ENCODE peak calls at places on chromosomes 2 and 18, in seven cellular contexts. One of them, this sample, is unnamed.

GRCh38 chr18:57837917-57838548 is 34.9 kb upstream of the ATP8B1 start:
- DNase-seq in NCI-H1694 treated with DMSO at 0.1 percent for 48 hours: no peak
- DNase-seq in hepatocyte: no peak
- DNase-seq in skeletal muscle cell: no peak
- DNase-seq in OCI-M1: peak
- DNase-seq in stimulated activated CD8-positive, alpha-beta memory T cell treated with anti-CD3 and anti-CD28 coated beads, Interleukin-15, amount 100 ng/mL, for 24 hours: no peak
- DNase-seq in IMR-90: peak
- DNase-seq in this sample: peak

GRCh38 chr2:165070089-165070488 is 114.8 kb upstream of the SLC38A11 start:
- DNase-seq in NCI-H1694 treated with DMSO at 0.1 percent for 48 hours: no peak
- DNase-seq in hepatocyte: no peak
- DNase-seq in skeletal muscle cell: no peak
- DNase-seq in OCI-M1: no peak
- DNase-seq in stimulated activated CD8-positive, alpha-beta memory T cell treated with anti-CD3 and anti-CD28 coated beads, Interleukin-15, amount 100 ng/mL, for 24 hours: no peak
- DNase-seq in IMR-90: no peak
- DNase-seq in this sample: no peak

GRCh38 chr2:67845557-67846114 is 217.2 kb downstream of the C1D start:
- DNase-seq in NCI-H1694 treated with DMSO at 0.1 percent for 48 hours: no peak
- DNase-seq in hepatocyte: peak
- DNase-seq in skeletal muscle cell: no peak
- DNase-seq in OCI-M1: no peak
- DNase-seq in stimulated activated CD8-positive, alpha-beta memory T cell treated with anti-CD3 and anti-CD28 coated beads, Interleukin-15, amount 100 ng/mL, for 24 hours: no peak
- DNase-seq in IMR-90: peak
- DNase-seq in this sample: no peak

GRCh38 chr18:68666316-68666715 is 48.6 kb downstream of the TMX3 start:
- DNase-seq in NCI-H1694 treated with DMSO at 0.1 percent for 48 hours: no peak
- DNase-seq in hepatocyte: no peak
- DNase-seq in skeletal muscle cell: no peak
- DNase-seq in OCI-M1: no peak
- DNase-seq in stimulated activated CD8-positive, alpha-beta memory T cell treated with anti-CD3 and anti-CD28 coated beads, Interleukin-15, amount 100 ng/mL, for 24 hours: no peak
- DNase-seq in IMR-90: no peak
- DNase-seq in this sample: no peak

GRCh38 chr2:15948704-15948957 is 8.3 kb downstream of the MYCN start:
- DNase-seq in NCI-H1694 treated with DMSO at 0.1 percent for 48 hours: no peak
- DNase-seq in hepatocyte: no peak
- DNase-seq in skeletal muscle cell: no peak
- DNase-seq in OCI-M1: no peak
- DNase-seq in stimulated activated CD8-positive, alpha-beta memory T cell treated with anti-CD3 and anti-CD28 coated beads, Interleukin-15, amount 100 ng/mL, for 24 hours: no peak
- DNase-seq in IMR-90: no peak
- DNase-seq in this sample: no peak

GRCh38 chr2:165239230-165239629 is at the start of gene SCN2A:
- DNase-seq in NCI-H1694 treated with DMSO at 0.1 percent for 48 hours: peak
- DNase-seq in hepatocyte: peak
- DNase-seq in skeletal muscle cell: peak
- DNase-seq in OCI-M1: peak
- DNase-seq in stimulated activated CD8-positive, alpha-beta memory T cell treated with anti-CD3 and anti-CD28 coated beads, Interleukin-15, amount 100 ng/mL, for 24 hours: no peak
- DNase-seq in IMR-90: peak
- DNase-seq in this sample: peak

GRCh38 chr18:48164096-48164475 is 233.6 kb upstream of the SMAD2 start:
- DNase-seq in NCI-H1694 treated with DMSO at 0.1 percent for 48 hours: no peak
- DNase-seq in hepatocyte: no peak
- DNase-seq in skeletal muscle cell: no peak
- DNase-seq in OCI-M1: no peak
- DNase-seq in stimulated activated CD8-positive, alpha-beta memory T cell treated with anti-CD3 and anti-CD28 coated beads, Interleukin-15, amount 100 ng/mL, for 24 hours: no peak
- DNase-seq in IMR-90: no peak
- DNase-seq in this sample: no peak

GRCh38 chr2:158904620-158905177 is 63.7 kb upstream of the TANC1 start:
- DNase-seq in NCI-H1694 treated with DMSO at 0.1 percent for 48 hours: no peak
- DNase-seq in hepatocyte: no peak
- DNase-seq in skeletal muscle cell: no peak
- DNase-seq in OCI-M1: no peak
- DNase-seq in stimulated activated CD8-positive, alpha-beta memory T cell treated with anti-CD3 and anti-CD28 coated beads, Interleukin-15, amount 100 ng/mL, for 24 hours: no peak
- DNase-seq in IMR-90: no peak
- DNase-seq in this sample: no peak

GRCh38 chr2:48508461-48509124 is 21.4 kb upstream of the STON1 start:
- DNase-seq in NCI-H1694 treated with DMSO at 0.1 percent for 48 hours: no peak
- DNase-seq in hepatocyte: peak
- DNase-seq in skeletal muscle cell: no peak
- DNase-seq in OCI-M1: peak
- DNase-seq in stimulated activated CD8-positive, alpha-beta memory T cell treated with anti-CD3 and anti-CD28 coated beads, Interleukin-15, amount 100 ng/mL, for 24 hours: no peak
- DNase-seq in IMR-90: peak
- DNase-seq in this sample: no peak

GRCh38 chr18:63091671-63092364 is 227.8 kb downstream of the BCL2 start:
- DNase-seq in NCI-H1694 treated with DMSO at 0.1 percent for 48 hours: no peak
- DNase-seq in hepatocyte: no peak
- DNase-seq in skeletal muscle cell: no peak
- DNase-seq in OCI-M1: no peak
- DNase-seq in stimulated activated CD8-positive, alpha-beta memory T cell treated with anti-CD3 and anti-CD28 coated beads, Interleukin-15, amount 100 ng/mL, for 24 hours: no peak
- DNase-seq in IMR-90: no peak
- DNase-seq in this sample: no peak

GRCh38 chr2:113015655-113016054 is 10.4 kb downstream of the IL36A start:
- DNase-seq in NCI-H1694 treated with DMSO at 0.1 percent for 48 hours: no peak
- DNase-seq in hepatocyte: no peak
- DNase-seq in skeletal muscle cell: no peak
- DNase-seq in OCI-M1: no peak
- DNase-seq in stimulated activated CD8-positive, alpha-beta memory T cell treated with anti-CD3 and anti-CD28 coated beads, Interleukin-15, amount 100 ng/mL, for 24 hours: no peak
- DNase-seq in IMR-90: no peak
- DNase-seq in this sample: no peak

GRCh38 chr2:67669796-67670195 is 272.7 kb downstream of the ETAA1 start:
- DNase-seq in NCI-H1694 treated with DMSO at 0.1 percent for 48 hours: no peak
- DNase-seq in hepatocyte: no peak
- DNase-seq in skeletal muscle cell: no peak
- DNase-seq in OCI-M1: no peak
- DNase-seq in stimulated activated CD8-positive, alpha-beta memory T cell treated with anti-CD3 and anti-CD28 coated beads, Interleukin-15, amount 100 ng/mL, for 24 hours: no peak
- DNase-seq in IMR-90: no peak
- DNase-seq in this sample: no peak

GRCh38 chr18:76383636-76384035 is 111.4 kb downstream of the ZNF516 start:
- DNase-seq in NCI-H1694 treated with DMSO at 0.1 percent for 48 hours: no peak
- DNase-seq in hepatocyte: no peak
- DNase-seq in skeletal muscle cell: no peak
- DNase-seq in OCI-M1: no peak
- DNase-seq in stimulated activated CD8-positive, alpha-beta memory T cell treated with anti-CD3 and anti-CD28 coated beads, Interleukin-15, amount 100 ng/mL, for 24 hours: no peak
- DNase-seq in IMR-90: no peak
- DNase-seq in this sample: no peak

GRCh38 chr2:46241344-46241743 is 55.9 kb upstream of the EPAS1 start:
- DNase-seq in NCI-H1694 treated with DMSO at 0.1 percent for 48 hours: peak
- DNase-seq in hepatocyte: no peak
- DNase-seq in skeletal muscle cell: no peak
- DNase-seq in OCI-M1: peak
- DNase-seq in stimulated activated CD8-positive, alpha-beta memory T cell treated with anti-CD3 and anti-CD28 coated beads, Interleukin-15, amount 100 ng/mL, for 24 hours: no peak
- DNase-seq in IMR-90: peak
- DNase-seq in this sample: no peak

GRCh38 chr2:85385746-85386145 is 24.4 kb downstream of the CAPG start:
- DNase-seq in NCI-H1694 treated with DMSO at 0.1 percent for 48 hours: no peak
- DNase-seq in hepatocyte: no peak
- DNase-seq in skeletal muscle cell: no peak
- DNase-seq in OCI-M1: no peak
- DNase-seq in stimulated activated CD8-positive, alpha-beta memory T cell treated with anti-CD3 and anti-CD28 coated beads, Interleukin-15, amount 100 ng/mL, for 24 hours: no peak
- DNase-seq in IMR-90: no peak
- DNase-seq in this sample: no peak

GRCh38 chr2:42196403-42197267 is 27.5 kb downstream of the EML4 start:
- DNase-seq in NCI-H1694 treated with DMSO at 0.1 percent for 48 hours: peak
- DNase-seq in hepatocyte: peak
- DNase-seq in skeletal muscle cell: no peak
- DNase-seq in OCI-M1: peak
- DNase-seq in stimulated activated CD8-positive, alpha-beta memory T cell treated with anti-CD3 and anti-CD28 coated beads, Interleukin-15, amount 100 ng/mL, for 24 hours: no peak
- DNase-seq in IMR-90: peak
- DNase-seq in this sample: peak

GRCh38 chr18:48602759-48603390 is 64.0 kb downstream of the CTIF start:
- DNase-seq in NCI-H1694 treated with DMSO at 0.1 percent for 48 hours: no peak
- DNase-seq in hepatocyte: no peak
- DNase-seq in skeletal muscle cell: no peak
- DNase-seq in OCI-M1: no peak
- DNase-seq in stimulated activated CD8-positive, alpha-beta memory T cell treated with anti-CD3 and anti-CD28 coated beads, Interleukin-15, amount 100 ng/mL, for 24 hours: no peak
- DNase-seq in IMR-90: no peak
- DNase-seq in this sample: no peak

GRCh38 chr2:236169741-236170654 is 1.8 kb upstream of the GBX2 start:
- DNase-seq in NCI-H1694 treated with DMSO at 0.1 percent for 48 hours: no peak
- DNase-seq in hepatocyte: no peak
- DNase-seq in skeletal muscle cell: no peak
- DNase-seq in OCI-M1: no peak
- DNase-seq in stimulated activated CD8-positive, alpha-beta memory T cell treated with anti-CD3 and anti-CD28 coated beads, Interleukin-15, amount 100 ng/mL, for 24 hours: no peak
- DNase-seq in IMR-90: no peak
- DNase-seq in this sample: no peak

GRCh38 chr2:135945521-135945920 is 39.9 kb downstream of the DARS1 start:
- DNase-seq in NCI-H1694 treated with DMSO at 0.1 percent for 48 hours: no peak
- DNase-seq in hepatocyte: no peak
- DNase-seq in skeletal muscle cell: no peak
- DNase-seq in OCI-M1: no peak
- DNase-seq in stimulated activated CD8-positive, alpha-beta memory T cell treated with anti-CD3 and anti-CD28 coated beads, Interleukin-15, amount 100 ng/mL, for 24 hours: no peak
- DNase-seq in IMR-90: no peak
- DNase-seq in this sample: no peak

GRCh38 chr2:1974391-1974790 is 230.1 kb upstream of the PXDN start:
- DNase-seq in NCI-H1694 treated with DMSO at 0.1 percent for 48 hours: no peak
- DNase-seq in hepatocyte: no peak
- DNase-seq in skeletal muscle cell: peak
- DNase-seq in OCI-M1: no peak
- DNase-seq in stimulated activated CD8-positive, alpha-beta memory T cell treated with anti-CD3 and anti-CD28 coated beads, Interleukin-15, amount 100 ng/mL, for 24 hours: no peak
- DNase-seq in IMR-90: no peak
- DNase-seq in this sample: no peak

GRCh38 chr2:236618370-236618769 is 48.7 kb downstream of the ACKR3 start:
- DNase-seq in NCI-H1694 treated with DMSO at 0.1 percent for 48 hours: no peak
- DNase-seq in hepatocyte: no peak
- DNase-seq in skeletal muscle cell: no peak
- DNase-seq in OCI-M1: no peak
- DNase-seq in stimulated activated CD8-positive, alpha-beta memory T cell treated with anti-CD3 and anti-CD28 coated beads, Interleukin-15, amount 100 ng/mL, for 24 hours: no peak
- DNase-seq in IMR-90: no peak
- DNase-seq in this sample: no peak

GRCh38 chr18:75140296-75140695 is 68.6 kb downstream of the PTGR3 start:
- DNase-seq in NCI-H1694 treated with DMSO at 0.1 percent for 48 hours: no peak
- DNase-seq in hepatocyte: no peak
- DNase-seq in skeletal muscle cell: no peak
- DNase-seq in OCI-M1: no peak
- DNase-seq in stimulated activated CD8-positive, alpha-beta memory T cell treated with anti-CD3 and anti-CD28 coated beads, Interleukin-15, amount 100 ng/mL, for 24 hours: no peak
- DNase-seq in IMR-90: no peak
- DNase-seq in this sample: no peak

GRCh38 chr2:100246163-100247145 is 75.8 kb downstream of the LONRF2 start:
- DNase-seq in NCI-H1694 treated with DMSO at 0.1 percent for 48 hours: peak
- DNase-seq in hepatocyte: no peak
- DNase-seq in skeletal muscle cell: no peak
- DNase-seq in OCI-M1: peak
- DNase-seq in stimulated activated CD8-positive, alpha-beta memory T cell treated with anti-CD3 and anti-CD28 coated beads, Interleukin-15, amount 100 ng/mL, for 24 hours: no peak
- DNase-seq in IMR-90: no peak
- DNase-seq in this sample: peak

GRCh38 chr2:240952496-240953246 is 45.7 kb upstream of the SNED1 start:
- DNase-seq in NCI-H1694 treated with DMSO at 0.1 percent for 48 hours: no peak
- DNase-seq in hepatocyte: no peak
- DNase-seq in skeletal muscle cell: no peak
- DNase-seq in OCI-M1: no peak
- DNase-seq in stimulated activated CD8-positive, alpha-beta memory T cell treated with anti-CD3 and anti-CD28 coated beads, Interleukin-15, amount 100 ng/mL, for 24 hours: no peak
- DNase-seq in IMR-90: no peak
- DNase-seq in this sample: no peak

GRCh38 chr2:190984595-190984994 is 29.4 kb downstream of the STAT1 start:
- DNase-seq in NCI-H1694 treated with DMSO at 0.1 percent for 48 hours: no peak
- DNase-seq in hepatocyte: no peak
- DNase-seq in skeletal muscle cell: no peak
- DNase-seq in OCI-M1: no peak
- DNase-seq in stimulated activated CD8-positive, alpha-beta memory T cell treated with anti-CD3 and anti-CD28 coated beads, Interleukin-15, amount 100 ng/mL, for 24 hours: no peak
- DNase-seq in IMR-90: peak
- DNase-seq in this sample: no peak

GRCh38 chr2:159584796-159585195 is 31.6 kb downstream of the BAZ2B start:
- DNase-seq in NCI-H1694 treated with DMSO at 0.1 percent for 48 hours: no peak
- DNase-seq in hepatocyte: no peak
- DNase-seq in skeletal muscle cell: no peak
- DNase-seq in OCI-M1: no peak
- DNase-seq in stimulated activated CD8-positive, alpha-beta memory T cell treated with anti-CD3 and anti-CD28 coated beads, Interleukin-15, amount 100 ng/mL, for 24 hours: no peak
- DNase-seq in IMR-90: no peak
- DNase-seq in this sample: no peak

GRCh38 chr2:45652090-45653050 is 895 bp downstream of the PRKCE start:
- DNase-seq in NCI-H1694 treated with DMSO at 0.1 percent for 48 hours: peak
- DNase-seq in hepatocyte: peak
- DNase-seq in skeletal muscle cell: peak
- DNase-seq in OCI-M1: peak
- DNase-seq in stimulated activated CD8-positive, alpha-beta memory T cell treated with anti-CD3 and anti-CD28 coated beads, Interleukin-15, amount 100 ng/mL, for 24 hours: no peak
- DNase-seq in IMR-90: peak
- DNase-seq in this sample: peak

GRCh38 chr18:72910045-72910444 is 42.3 kb upstream of the NETO1 start:
- DNase-seq in NCI-H1694 treated with DMSO at 0.1 percent for 48 hours: no peak
- DNase-seq in hepatocyte: no peak
- DNase-seq in skeletal muscle cell: no peak
- DNase-seq in OCI-M1: peak
- DNase-seq in stimulated activated CD8-positive, alpha-beta memory T cell treated with anti-CD3 and anti-CD28 coated beads, Interleukin-15, amount 100 ng/mL, for 24 hours: no peak
- DNase-seq in IMR-90: no peak
- DNase-seq in this sample: no peak

This sample was measured in germinal center.